ENCODE peak calls at places on chromosomes 1 and 21, in nine cellular contexts. One of them, this sample, is unnamed.

GRCh38 chr21:17900281-17900989 is 81.3 kb upstream of the C21orf91 start:
- DNase-seq in pancreas: no peak
- DNase-seq in GM10248: no peak
- DNase-seq in foreskin fibroblast: no peak
- DNase-seq in BJ: no peak
- DNase-seq in esophagus muscularis mucosa: no peak
- DNase-seq in fibroblast of pulmonary artery: no peak
- DNase-seq in left ventricle myocardium inferior: peak
- DNase-seq in thoracic aorta: no peak
- DNase-seq in this sample: no peak

GRCh38 chr1:77888429-77889239 is at the start of gene NEXN:
- DNase-seq in pancreas: peak
- DNase-seq in GM10248: peak
- DNase-seq in foreskin fibroblast: peak
- DNase-seq in BJ: peak
- DNase-seq in esophagus muscularis mucosa: peak
- DNase-seq in fibroblast of pulmonary artery: peak
- DNase-seq in left ventricle myocardium inferior: peak
- DNase-seq in thoracic aorta: peak
- DNase-seq in this sample: peak

GRCh38 chr1:55812281-55812680 is 597.1 kb upstream of the USP24 start:
- DNase-seq in pancreas: no peak
- DNase-seq in GM10248: no peak
- DNase-seq in foreskin fibroblast: peak
- DNase-seq in BJ: no peak
- DNase-seq in esophagus muscularis mucosa: no peak
- DNase-seq in fibroblast of pulmonary artery: peak
- DNase-seq in left ventricle myocardium inferior: no peak
- DNase-seq in thoracic aorta: no peak
- DNase-seq in this sample: no peak

GRCh38 chr1:25080294-25081209 is 150.5 kb upstream of the RUNX3 start:
- DNase-seq in pancreas: no peak
- DNase-seq in GM10248: no peak
- DNase-seq in foreskin fibroblast: no peak
- DNase-seq in BJ: no peak
- DNase-seq in esophagus muscularis mucosa: no peak
- DNase-seq in fibroblast of pulmonary artery: peak
- DNase-seq in left ventricle myocardium inferior: no peak
- DNase-seq in thoracic aorta: no peak
- DNase-seq in this sample: no peak

GRCh38 chr21:45379901-45380330 is 25.0 kb upstream of the COL18A1 start:
- DNase-seq in pancreas: no peak
- DNase-seq in GM10248: no peak
- DNase-seq in foreskin fibroblast: no peak
- DNase-seq in BJ: no peak
- DNase-seq in esophagus muscularis mucosa: no peak
- DNase-seq in fibroblast of pulmonary artery: no peak
- DNase-seq in left ventricle myocardium inferior: peak
- DNase-seq in thoracic aorta: no peak
- DNase-seq in this sample: no peak

GRCh38 chr1:225878282-225878681 is 3.9 kb downstream of the TMEM63A start:
- DNase-seq in pancreas: no peak
- DNase-seq in GM10248: no peak
- DNase-seq in foreskin fibroblast: no peak
- DNase-seq in BJ: no peak
- DNase-seq in esophagus muscularis mucosa: no peak
- DNase-seq in fibroblast of pulmonary artery: no peak
- DNase-seq in left ventricle myocardium inferior: no peak
- DNase-seq in thoracic aorta: no peak
- DNase-seq in this sample: no peak

GRCh38 chr1:26856181-26856580 is 6.8 kb upstream of the SFN start:
- DNase-seq in pancreas: no peak
- DNase-seq in GM10248: no peak
- DNase-seq in foreskin fibroblast: no peak
- DNase-seq in BJ: no peak
- DNase-seq in esophagus muscularis mucosa: no peak
- DNase-seq in fibroblast of pulmonary artery: no peak
- DNase-seq in left ventricle myocardium inferior: no peak
- DNase-seq in thoracic aorta: no peak
- DNase-seq in this sample: no peak

GRCh38 chr1:234915923-234916675 is 212.5 kb downstream of the TOMM20 start:
- DNase-seq in pancreas: peak
- DNase-seq in GM10248: no peak
- DNase-seq in foreskin fibroblast: peak
- DNase-seq in BJ: peak
- DNase-seq in esophagus muscularis mucosa: no peak
- DNase-seq in fibroblast of pulmonary artery: no peak
- DNase-seq in left ventricle myocardium inferior: peak
- DNase-seq in thoracic aorta: no peak
- DNase-seq in this sample: no peak

GRCh38 chr1:2983319-2983705 is 38.0 kb upstream of the ACTRT2 start:
- DNase-seq in pancreas: no peak
- DNase-seq in GM10248: no peak
- DNase-seq in foreskin fibroblast: no peak
- DNase-seq in BJ: no peak
- DNase-seq in esophagus muscularis mucosa: no peak
- DNase-seq in fibroblast of pulmonary artery: no peak
- DNase-seq in left ventricle myocardium inferior: no peak
- DNase-seq in thoracic aorta: no peak
- DNase-seq in this sample: no peak

GRCh38 chr1:1024421-1025415 is 4.8 kb downstream of the AGRN start:
- DNase-seq in pancreas: peak
- DNase-seq in GM10248: no peak
- DNase-seq in foreskin fibroblast: no peak
- DNase-seq in BJ: no peak
- DNase-seq in esophagus muscularis mucosa: no peak
- DNase-seq in fibroblast of pulmonary artery: peak
- DNase-seq in left ventricle myocardium inferior: no peak
- DNase-seq in thoracic aorta: no peak
- DNase-seq in this sample: no peak

GRCh38 chr1:22745675-22746585 is 35.3 kb downstream of the EPHB2 start:
- DNase-seq in pancreas: no peak
- DNase-seq in GM10248: no peak
- DNase-seq in foreskin fibroblast: peak
- DNase-seq in BJ: peak
- DNase-seq in esophagus muscularis mucosa: no peak
- DNase-seq in fibroblast of pulmonary artery: peak
- DNase-seq in left ventricle myocardium inferior: no peak
- DNase-seq in thoracic aorta: no peak
- DNase-seq in this sample: no peak

GRCh38 chr1:52631759-52632331 is 1.1 kb upstream of the SHISAL2A start:
- DNase-seq in pancreas: no peak
- DNase-seq in GM10248: no peak
- DNase-seq in foreskin fibroblast: no peak
- DNase-seq in BJ: no peak
- DNase-seq in esophagus muscularis mucosa: no peak
- DNase-seq in fibroblast of pulmonary artery: no peak
- DNase-seq in left ventricle myocardium inferior: no peak
- DNase-seq in thoracic aorta: no peak
- DNase-seq in this sample: no peak

GRCh38 chr1:20697560-20697959 is 20.2 kb downstream of the KIF17 start:
- DNase-seq in pancreas: no peak
- DNase-seq in GM10248: no peak
- DNase-seq in foreskin fibroblast: no peak
- DNase-seq in BJ: no peak
- DNase-seq in esophagus muscularis mucosa: no peak
- DNase-seq in fibroblast of pulmonary artery: no peak
- DNase-seq in left ventricle myocardium inferior: no peak
- DNase-seq in thoracic aorta: no peak
- DNase-seq in this sample: no peak

GRCh38 chr1:188668083-188668482 is 1809.6 kb downstream of the BRINP3 start:
- DNase-seq in pancreas: no peak
- DNase-seq in GM10248: no peak
- DNase-seq in foreskin fibroblast: no peak
- DNase-seq in BJ: no peak
- DNase-seq in esophagus muscularis mucosa: no peak
- DNase-seq in fibroblast of pulmonary artery: no peak
- DNase-seq in left ventricle myocardium inferior: no peak
- DNase-seq in thoracic aorta: no peak
- DNase-seq in this sample: no peak

GRCh38 chr1:205569411-205570172 is 62.2 kb downstream of the ELK4 start:
- DNase-seq in pancreas: no peak
- DNase-seq in GM10248: no peak
- DNase-seq in foreskin fibroblast: no peak
- DNase-seq in BJ: no peak
- DNase-seq in esophagus muscularis mucosa: no peak
- DNase-seq in fibroblast of pulmonary artery: no peak
- DNase-seq in left ventricle myocardium inferior: no peak
- DNase-seq in thoracic aorta: no peak
- DNase-seq in this sample: no peak

GRCh38 chr1:205567716-205568115 is 63.2 kb downstream of the CDK18 start:
- DNase-seq in pancreas: no peak
- DNase-seq in GM10248: no peak
- DNase-seq in foreskin fibroblast: no peak
- DNase-seq in BJ: no peak
- DNase-seq in esophagus muscularis mucosa: no peak
- DNase-seq in fibroblast of pulmonary artery: no peak
- DNase-seq in left ventricle myocardium inferior: no peak
- DNase-seq in thoracic aorta: no peak
- DNase-seq in this sample: no peak

GRCh38 chr1:205568135-205568468 is 63.6 kb downstream of the CDK18 start:
- DNase-seq in pancreas: no peak
- DNase-seq in GM10248: no peak
- DNase-seq in foreskin fibroblast: no peak
- DNase-seq in BJ: no peak
- DNase-seq in esophagus muscularis mucosa: no peak
- DNase-seq in fibroblast of pulmonary artery: no peak
- DNase-seq in left ventricle myocardium inferior: no peak
- DNase-seq in thoracic aorta: no peak
- DNase-seq in this sample: no peak

GRCh38 chr1:205570173-205570501 is 61.7 kb downstream of the ELK4 start:
- DNase-seq in pancreas: no peak
- DNase-seq in GM10248: no peak
- DNase-seq in foreskin fibroblast: no peak
- DNase-seq in BJ: no peak
- DNase-seq in esophagus muscularis mucosa: no peak
- DNase-seq in fibroblast of pulmonary artery: no peak
- DNase-seq in left ventricle myocardium inferior: no peak
- DNase-seq in thoracic aorta: no peak
- DNase-seq in this sample: no peak

DNA sequence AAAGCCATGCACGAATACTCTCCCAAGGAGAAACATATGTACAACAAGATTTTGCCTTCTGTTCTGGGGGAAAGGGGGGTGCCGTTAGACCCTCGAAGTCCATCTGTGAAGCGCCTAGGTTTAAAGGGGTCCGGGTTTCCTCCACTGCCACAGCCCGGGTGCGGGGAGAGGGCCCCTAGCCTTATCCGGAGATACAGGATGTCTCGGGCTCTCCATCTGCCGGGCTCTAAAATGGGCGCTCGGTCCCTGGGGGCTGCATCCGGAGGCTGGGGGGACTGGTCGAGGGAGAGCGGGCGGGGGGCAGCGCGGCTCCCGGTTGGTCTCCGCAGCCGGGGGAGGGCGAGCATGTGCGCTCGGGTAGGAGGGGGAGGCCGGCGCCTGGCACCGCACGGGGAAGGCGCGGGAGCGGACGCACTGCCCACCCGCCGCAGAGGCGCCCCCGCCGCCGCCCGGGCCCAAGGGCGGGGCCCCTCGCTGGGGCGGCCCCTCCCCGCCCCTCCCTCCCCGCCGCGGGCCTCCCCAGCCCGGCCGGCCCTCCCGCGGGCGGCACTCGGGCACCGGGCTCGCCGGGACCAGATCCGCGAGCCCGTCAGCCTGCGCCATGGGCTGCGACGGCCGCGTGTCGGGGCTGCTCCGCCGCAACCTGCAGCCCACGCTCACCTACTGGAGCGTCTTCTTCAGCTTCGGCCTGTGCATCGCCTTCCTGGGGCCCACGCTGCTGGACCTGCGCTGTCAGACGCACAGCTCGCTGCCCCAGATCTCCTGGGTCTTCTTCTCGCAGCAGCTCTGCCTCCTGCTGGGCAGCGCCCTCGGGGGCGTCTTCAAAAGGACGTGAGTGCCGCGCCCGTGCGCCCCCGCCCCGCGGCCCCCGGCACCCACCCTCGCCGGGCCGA is 63.1 kb downstream of the ELK4 start:
- DNase-seq in pancreas: no peak
- DNase-seq in GM10248: no peak
- DNase-seq in foreskin fibroblast: peak
- DNase-seq in BJ: no peak
- DNase-seq in esophagus muscularis mucosa: no peak
- DNase-seq in fibroblast of pulmonary artery: no peak
- DNase-seq in left ventricle myocardium inferior: no peak
- DNase-seq in thoracic aorta: no peak
- DNase-seq in this sample: no peak
- TF ChIP-seq CTCF in pancreas: no peak
- TF ChIP-seq CTCF in GM10248: no peak
- TF ChIP-seq CTCF in foreskin fibroblast: no peak
- TF ChIP-seq CTCF in BJ: peak
- TF ChIP-seq CTCF in esophagus muscularis mucosa: no peak
- TF ChIP-seq CTCF in fibroblast of pulmonary artery: peak
- TF ChIP-seq CTCF in left ventricle myocardium inferior: peak
- TF ChIP-seq CTCF in thoracic aorta: no peak
- TF ChIP-seq CTCF in this sample: no peak

GRCh38 chr1:195804547-195804946 is 803.7 kb downstream of the KCNT2 start:
- DNase-seq in pancreas: no peak
- DNase-seq in GM10248: no peak
- DNase-seq in foreskin fibroblast: no peak
- DNase-seq in BJ: no peak
- DNase-seq in esophagus muscularis mucosa: no peak
- DNase-seq in fibroblast of pulmonary artery: no peak
- DNase-seq in left ventricle myocardium inferior: no peak
- DNase-seq in thoracic aorta: no peak
- DNase-seq in this sample: no peak
- TF ChIP-seq CTCF in pancreas: no peak
- TF ChIP-seq CTCF in GM10248: no peak
- TF ChIP-seq CTCF in foreskin fibroblast: no peak
- TF ChIP-seq CTCF in BJ: no peak
- TF ChIP-seq CTCF in esophagus muscularis mucosa: no peak
- TF ChIP-seq CTCF in fibroblast of pulmonary artery: no peak
- TF ChIP-seq CTCF in left ventricle myocardium inferior: no peak
- TF ChIP-seq CTCF in thoracic aorta: no peak
- TF ChIP-seq CTCF in this sample: peak

DNA sequence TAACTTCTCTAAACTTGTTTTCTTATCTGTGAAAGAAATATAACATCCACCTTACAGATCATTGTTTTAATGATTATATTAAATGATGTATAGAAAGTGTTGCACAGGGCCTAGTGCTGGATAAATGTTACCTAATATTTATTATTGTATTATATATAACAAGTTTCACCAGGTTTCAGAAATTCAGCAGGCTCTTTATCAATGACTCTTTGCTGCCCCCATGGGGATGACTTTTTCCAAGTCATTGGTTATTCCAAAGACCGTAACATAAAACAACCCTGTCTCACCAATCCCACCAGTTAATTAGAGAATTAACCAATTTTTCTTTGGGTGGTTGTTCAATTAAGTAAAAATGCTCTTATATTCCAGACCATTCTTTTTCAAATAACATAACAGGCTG is 7.3 kb upstream of the DEDD start:
- DNase-seq in pancreas: no peak
- DNase-seq in GM10248: peak
- DNase-seq in foreskin fibroblast: peak
- DNase-seq in BJ: no peak
- DNase-seq in esophagus muscularis mucosa: no peak
- DNase-seq in fibroblast of pulmonary artery: peak
- DNase-seq in left ventricle myocardium inferior: no peak
- DNase-seq in thoracic aorta: no peak
- DNase-seq in this sample: no peak
- TF ChIP-seq CTCF in pancreas: no peak
- TF ChIP-seq CTCF in GM10248: peak
- TF ChIP-seq CTCF in foreskin fibroblast: peak
- TF ChIP-seq CTCF in BJ: peak
- TF ChIP-seq CTCF in esophagus muscularis mucosa: peak
- TF ChIP-seq CTCF in fibroblast of pulmonary artery: peak
- TF ChIP-seq CTCF in left ventricle myocardium inferior: peak
- TF ChIP-seq CTCF in thoracic aorta: peak
- TF ChIP-seq CTCF in this sample: peak

GRCh38 chr1:117121589-117122296 is at the start of gene TRIM45:
- DNase-seq in pancreas: peak
- DNase-seq in GM10248: peak
- DNase-seq in foreskin fibroblast: peak
- DNase-seq in BJ: peak
- DNase-seq in esophagus muscularis mucosa: peak
- DNase-seq in fibroblast of pulmonary artery: peak
- DNase-seq in left ventricle myocardium inferior: peak
- DNase-seq in thoracic aorta: peak
- DNase-seq in this sample: peak
- TF ChIP-seq CTCF in pancreas: peak
- TF ChIP-seq CTCF in GM10248: peak
- TF ChIP-seq CTCF in foreskin fibroblast: peak
- TF ChIP-seq CTCF in BJ: peak
- TF ChIP-seq CTCF in esophagus muscularis mucosa: peak
- TF ChIP-seq CTCF in fibroblast of pulmonary artery: peak
- TF ChIP-seq CTCF in left ventricle myocardium inferior: peak
- TF ChIP-seq CTCF in thoracic aorta: peak
- TF ChIP-seq CTCF in this sample: peak